ENCODE peak calls at places on chromosomes 1 and 21, in seven cellular contexts. Q is nephron progenitor cell, V is GM13977, J is HFF-Myc, G is ovary, D is osteocyte, M is GM20000. A is an unnamed sample.

GRCh38 chr1:248046536-248046935 is at the start of gene OR2L3:
- DNase-seq in Q (no peak), V (no peak), J (no peak), G (no peak), D (no peak), M (no peak), A (no peak)

GRCh38 chr1:56105397-56105796 is 474.0 kb downstream of the PLPP3 start:
- DNase-seq in Q (no peak), V (no peak), J (no peak), G (no peak), D (no peak), M (no peak), A (no peak)

GRCh38 chr1:236522937-236523703 is 662 bp upstream of the LGALS8 start:
- DNase-seq in Q (no peak), V (no peak), J (no peak), G (peak), D (no peak), M (no peak), A (peak)

GRCh38 chr1:31765041-31765467 is 914 bp upstream of the ADGRB2 start:
- DNase-seq in Q (peak), V (no peak), J (no peak), G (no peak), D (no peak), M (peak), A (no peak)

GRCh38 chr1:230423936-230424335 is 2.2 kb downstream of the PGBD5 start:
- DNase-seq in Q (no peak), V (no peak), J (no peak), G (no peak), D (peak), M (no peak), A (no peak)

GRCh38 chr1:195332102-195332501 is 1276.1 kb downstream of the KCNT2 start:
- DNase-seq in Q (no peak), V (no peak), J (no peak), G (no peak), D (no peak), M (no peak), A (no peak)

GRCh38 chr1:203028784-203029553 is 2.7 kb downstream of the PPFIA4 start:
- DNase-seq in Q (no peak), V (no peak), J (no peak), G (no peak), D (no peak), M (peak), A (no peak)

GRCh38 chr1:224198572-224198971 is 15.5 kb downstream of the DEGS1 start:
- DNase-seq in Q (no peak), V (no peak), J (no peak), G (no peak), D (no peak), M (no peak), A (no peak)

GRCh38 chr1:176803596-176803995 is 340.6 kb downstream of the PAPPA2 start:
- DNase-seq in Q (no peak), V (no peak), J (no peak), G (no peak), D (no peak), M (no peak), A (no peak)

GRCh38 chr1:230681599-230681998 is 32.3 kb downstream of the AGT start:
- DNase-seq in Q (no peak), V (no peak), J (peak), G (no peak), D (no peak), M (no peak), A (peak)

DNA sequence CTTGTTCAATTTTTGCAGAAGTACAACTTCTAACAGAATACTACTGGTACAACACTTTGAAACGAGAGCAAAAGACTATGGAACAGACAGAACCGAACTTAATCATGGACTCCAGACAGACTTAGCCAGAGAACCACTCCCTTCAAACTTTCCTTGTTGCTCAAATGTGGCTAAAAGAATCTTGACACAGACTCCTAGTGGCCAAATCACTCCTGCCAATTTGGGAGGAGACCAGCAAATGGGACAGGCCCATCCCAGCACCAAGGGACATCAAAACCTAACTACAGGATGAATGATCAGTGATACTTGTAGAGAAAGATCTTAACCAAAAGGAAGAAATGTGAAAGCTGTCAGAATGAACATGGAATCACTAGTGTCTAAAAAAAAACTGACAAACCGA is 154.0 kb downstream of the MATN1 start:
- DNase-seq in Q (no peak), V (no peak), J (no peak), G (no peak), D (no peak), M (no peak), A (no peak)
- TF ChIP-seq CTCF in Q (no peak), V (no peak), J (peak), G (no peak), D (no peak), M (no peak), A (no peak)

GRCh38 chr1:58580186-58580585 is 3.1 kb upstream of the TACSTD2 start:
- DNase-seq in Q (no peak), V (no peak), J (no peak), G (no peak), D (no peak), M (no peak), A (no peak)

GRCh38 chr1:58575831-58576726 is 973 bp downstream of the TACSTD2 start:
- DNase-seq in Q (no peak), V (peak), J (no peak), G (no peak), D (no peak), M (no peak), A (no peak)

GRCh38 chr1:58574816-58575215 is 2.2 kb downstream of the TACSTD2 start:
- DNase-seq in Q (no peak), V (no peak), J (no peak), G (no peak), D (no peak), M (no peak), A (no peak)

GRCh38 chr1:58576727-58577675 is at the start of gene TACSTD2:
- DNase-seq in Q (peak), V (no peak), J (no peak), G (no peak), D (no peak), M (no peak), A (peak)

GRCh38 chr1:58577676-58578073 is 623 bp upstream of the TACSTD2 start:
- DNase-seq in Q (no peak), V (no peak), J (no peak), G (no peak), D (no peak), M (no peak), A (no peak)
- TF ChIP-seq CTCF in Q (no peak), V (no peak), J (no peak), G (no peak), D (no peak), M (no peak), A (no peak)

DNA sequence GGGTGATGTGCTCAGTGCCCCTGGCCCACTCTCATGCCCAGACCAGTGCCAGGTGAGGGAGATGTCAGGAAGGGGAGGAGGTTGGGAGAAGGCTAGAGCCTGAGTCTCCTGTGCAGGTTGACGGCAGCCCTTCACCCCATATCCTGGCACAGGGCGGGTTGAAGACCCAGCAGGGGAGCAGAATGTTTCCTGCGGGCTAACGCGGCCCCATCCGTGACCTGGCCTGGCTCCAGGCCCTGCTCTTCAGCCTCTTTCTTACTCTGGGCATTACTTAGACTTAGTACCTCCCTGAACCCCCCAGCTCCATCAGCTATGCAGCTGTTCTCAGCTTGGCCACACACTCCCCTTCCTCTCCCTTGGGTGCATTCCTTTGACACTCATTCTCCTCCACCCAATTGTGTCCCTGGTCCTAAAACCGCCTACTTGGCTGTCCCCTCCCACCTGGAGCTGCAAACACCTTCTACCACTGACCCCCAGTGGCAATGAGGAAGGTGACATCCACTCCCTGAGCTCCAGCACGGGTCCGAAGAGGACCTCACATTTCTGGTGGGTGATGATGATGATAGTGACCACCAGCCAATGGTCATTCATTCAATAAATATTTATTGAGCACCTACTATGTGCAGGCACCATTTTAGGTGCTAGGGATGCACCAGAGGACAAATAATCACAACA is 179.0 kb downstream of the PTPRU start:
- DNase-seq in Q (no peak), V (no peak), J (no peak), G (no peak), D (peak), M (no peak), A (no peak)
- TF ChIP-seq CTCF in Q (peak), V (peak), J (no peak), G (no peak), D (no peak), M (no peak), A (no peak)

GRCh38 chr21:33374874-33375644 is 28.2 kb upstream of the IFNGR2 start:
- DNase-seq in Q (no peak), V (no peak), J (no peak), G (no peak), D (no peak), M (no peak), A (no peak)

GRCh38 chr21:33374080-33374873 is 28.9 kb upstream of the IFNGR2 start:
- DNase-seq in Q (peak), V (peak), J (peak), G (peak), D (no peak), M (no peak), A (peak)

GRCh38 chr21:33372582-33372981 is 30.6 kb upstream of the IFNGR2 start:
- DNase-seq in Q (no peak), V (no peak), J (no peak), G (no peak), D (no peak), M (no peak), A (no peak)

GRCh38 chr21:33370292-33370691 is 32.9 kb upstream of the IFNGR2 start:
- DNase-seq in Q (no peak), V (no peak), J (no peak), G (no peak), D (no peak), M (no peak), A (peak)

GRCh38 chr21:33373451-33373850 is 29.8 kb upstream of the IFNGR2 start:
- DNase-seq in Q (no peak), V (no peak), J (no peak), G (no peak), D (no peak), M (no peak), A (no peak)
- TF ChIP-seq CTCF in Q (no peak), V (no peak), J (no peak), G (no peak), D (no peak), M (no peak), A (no peak)

GRCh38 chr1:152626688-152627087 is 3.8 kb upstream of the LCE3A start:
- DNase-seq in Q (no peak), V (no peak), J (no peak), G (no peak), D (no peak), M (no peak), A (no peak)

GRCh38 chr1:152622803-152623202 is at the start of gene LCE3A:
- DNase-seq in Q (no peak), V (no peak), J (no peak), G (peak), D (no peak), M (no peak), A (no peak)

GRCh38 chr1:152621993-152622392 is 910 bp downstream of the LCE3A start:
- DNase-seq in Q (no peak), V (no peak), J (no peak), G (no peak), D (no peak), M (no peak), A (no peak)

GRCh38 chr1:152623203-152623844 is 421 bp upstream of the LCE3A start:
- DNase-seq in Q (no peak), V (peak), J (no peak), G (peak), D (no peak), M (peak), A (no peak)
- TF ChIP-seq CTCF in Q (no peak), V (peak), J (no peak), G (no peak), D (no peak), M (no peak), A (no peak)

GRCh38 chr1:60274422-60275419 is 201.2 kb upstream of the C1orf87 start:
- DNase-seq in Q (no peak), V (no peak), J (no peak), G (no peak), D (no peak), M (no peak), A (no peak)
- TF ChIP-seq CTCF in Q (no peak), V (no peak), J (no peak), G (no peak), D (no peak), M (no peak), A (no peak)

DNA sequence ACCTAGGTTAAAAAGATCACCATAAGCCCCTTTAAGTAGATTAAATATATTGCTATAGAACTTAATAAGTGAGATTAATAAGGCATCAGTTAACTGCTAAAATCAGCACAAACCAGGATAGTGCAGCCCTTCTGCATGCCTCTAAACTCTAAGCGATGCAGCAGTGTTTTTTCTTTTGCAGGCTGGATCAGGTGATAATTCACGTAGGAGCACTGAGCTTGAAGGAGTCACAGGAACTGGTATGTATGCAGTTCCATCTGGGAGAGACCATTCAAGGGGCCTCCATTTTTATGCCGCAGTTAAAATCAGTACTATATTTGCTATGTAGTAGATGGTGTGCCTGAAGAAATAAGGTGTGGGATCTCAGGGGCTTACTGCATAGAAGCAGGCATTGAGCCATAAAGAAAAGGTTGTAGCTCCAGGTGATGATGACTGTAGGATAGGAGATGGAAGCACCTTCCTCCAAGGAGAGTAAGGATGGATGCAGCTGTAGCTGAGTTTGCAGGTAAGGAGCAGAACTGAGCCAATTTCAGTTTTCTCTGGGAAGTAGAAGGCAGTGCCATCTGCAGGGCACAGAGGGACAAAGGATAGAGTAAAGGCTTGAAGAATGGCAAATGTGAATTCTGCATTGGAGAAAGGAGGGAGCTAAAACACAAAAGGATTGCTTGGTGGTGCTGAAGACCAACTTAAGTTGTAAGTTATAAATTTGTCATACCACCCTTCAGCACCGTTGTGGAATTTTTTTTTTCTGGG is 22.6 kb downstream of the NPL start:
- DNase-seq in Q (no peak), V (no peak), J (no peak), G (no peak), D (no peak), M (no peak), A (no peak)
- TF ChIP-seq CTCF in Q (no peak), V (no peak), J (no peak), G (no peak), D (peak), M (no peak), A (no peak)

GRCh38 chr1:43358746-43359693 is at the start of gene CDC20:
- DNase-seq in Q (peak), V (peak), J (peak), G (peak), D (peak), M (peak), A (peak)

GRCh38 chr1:43359696-43360095 is 915 bp downstream of the CDC20 start:
- DNase-seq in Q (no peak), V (no peak), J (no peak), G (no peak), D (no peak), M (no peak), A (no peak)

GRCh38 chr1:43357251-43357650 is 1.5 kb upstream of the CDC20 start:
- DNase-seq in Q (no peak), V (no peak), J (no peak), G (no peak), D (no peak), M (no peak), A (no peak)

GRCh38 chr1:43360616-43361015 is 1.8 kb downstream of the CDC20 start:
- DNase-seq in Q (no peak), V (no peak), J (no peak), G (no peak), D (no peak), M (no peak), A (no peak)

DNA sequence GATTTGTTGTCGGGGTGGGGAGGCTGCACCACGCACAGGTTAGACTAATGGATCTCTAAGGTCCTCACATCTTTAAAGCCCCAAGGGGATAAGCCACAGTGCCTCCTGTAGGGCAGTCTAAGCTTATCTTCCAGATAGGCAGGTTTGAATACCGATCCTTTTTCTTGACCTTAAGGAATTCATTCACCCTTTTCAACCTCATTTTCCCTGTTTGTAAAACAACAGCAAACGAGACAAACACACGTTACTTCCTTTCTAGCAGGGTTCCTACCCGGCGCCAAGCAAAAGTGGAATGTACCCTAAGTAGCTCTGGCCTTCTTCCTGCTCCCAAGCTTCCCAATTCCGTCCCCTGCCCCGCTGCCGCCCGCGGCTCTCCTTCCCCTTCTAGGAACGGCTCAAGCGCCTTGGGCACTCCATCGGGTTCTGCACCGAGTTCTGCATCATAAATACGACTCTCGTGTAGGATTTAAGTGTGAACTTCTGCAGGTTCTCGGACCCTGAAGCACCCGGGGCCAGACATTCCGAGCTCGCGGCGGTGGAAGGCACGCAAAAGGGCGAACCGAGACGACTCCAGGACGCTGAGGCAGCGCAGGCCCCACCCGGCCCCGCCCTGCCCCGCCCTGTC is 548 bp upstream of the CDC20 start:
- DNase-seq in Q (no peak), V (peak), J (peak), G (no peak), D (no peak), M (peak), A (peak)
- TF ChIP-seq CTCF in Q (no peak), V (peak), J (peak), G (no peak), D (peak), M (peak), A (peak)

A was measured in adrenal gland.